ENCODE peak calls at places on chromosomes 1 and 21, in four cellular contexts. J, B, Y and Q are unnamed samples.

GRCh38 chr1:4527819-4528218 is 126.6 kb upstream of the AJAP1 start:
- DNase-seq in Y (no peak), B (no peak), J (no peak), Q (no peak)

GRCh38 chr1:35029756-35030155 is 2.0 kb downstream of the ZMYM6 start:
- DNase-seq in B (no peak), Y (no peak), J (no peak), Q (no peak)

GRCh38 chr1:39701092-39701460 is 9.8 kb upstream of the HPCAL4 start:
- DNase-seq in B (no peak), Y (no peak), J (peak), Q (no peak)

GRCh38 chr1:40692429-40692905 is 963 bp downstream of the NFYC start:
- DNase-seq in J (no peak), Y (no peak), B (no peak), Q (peak)

GRCh38 chr1:92587445-92587844 is 100.7 kb upstream of the GFI1 start:
- DNase-seq in Y (no peak), B (no peak), J (no peak), Q (no peak)

GRCh38 chr1:74714429-74715362 is 18.2 kb downstream of the CRYZ start:
- DNase-seq in J (no peak), B (no peak), Y (no peak), Q (no peak)

GRCh38 chr1:15409400-15410222 is at the start of gene EFHD2:
- DNase-seq in J (peak), B (peak), Y (peak), Q (peak)

GRCh38 chr1:226653311-226653921 is 85.7 kb downstream of the ITPKB start:
- DNase-seq in Y (peak), J (no peak), B (no peak), Q (no peak)

GRCh38 chr1:203669739-203670138 is 43.1 kb downstream of the ATP2B4 start:
- DNase-seq in J (peak), Y (no peak), B (no peak), Q (no peak)

GRCh38 chr1:221439008-221439733 is 302.7 kb downstream of the DUSP10 start:
- DNase-seq in B (no peak), J (peak), Y (no peak), Q (no peak)

GRCh38 chr1:205261946-205262668 is 34.4 kb downstream of the TMCC2 start:
- DNase-seq in Y (no peak), B (no peak), J (peak), Q (no peak)

GRCh38 chr1:109274533-109275476 is 8.1 kb downstream of the PSRC1 start:
- DNase-seq in J (peak), Y (peak), B (no peak), Q (no peak)

GRCh38 chr1:245383396-245384330 is 228.9 kb downstream of the KIF26B start:
- DNase-seq in J (no peak), B (no peak), Y (no peak), Q (no peak)

GRCh38 chr1:85581802-85582686 is 1.5 kb downstream of the CCN1 start:
- DNase-seq in J (peak), Y (no peak), B (peak), Q (peak)

GRCh38 chr1:84722794-84723193 is 32.5 kb upstream of the SSX2IP start:
- DNase-seq in B (no peak), J (no peak), Y (no peak), Q (no peak)

GRCh38 chr1:178389441-178389840 is 107.3 kb downstream of the CLEC20A start:
- DNase-seq in J (no peak), B (no peak), Y (no peak), Q (no peak)

GRCh38 chr1:23573574-23574182 is 14.4 kb upstream of the ID3 start:
- DNase-seq in Y (no peak), B (no peak), J (no peak), Q (no peak)

GRCh38 chr1:213927897-213928296 is 59.9 kb upstream of the PROX1 start:
- DNase-seq in B (no peak), J (no peak), Y (no peak), Q (no peak)

GRCh38 chr1:154546264-154547043 is 12.0 kb downstream of the UBE2Q1 start:
- DNase-seq in Y (peak), J (peak), B (peak), Q (peak)

GRCh38 chr1:18967066-18967690 is 10.7 kb upstream of the IFFO2 start:
- DNase-seq in J (no peak), Y (no peak), B (no peak), Q (no peak)

GRCh38 chr1:226425004-226425378 is 17.1 kb upstream of the PARP1 start:
- DNase-seq in B (no peak), J (no peak), Y (no peak), Q (no peak)

GRCh38 chr1:156898151-156898550 is 4.6 kb downstream of the PEAR1 start:
- DNase-seq in J (peak), B (no peak), Y (no peak), Q (no peak)

GRCh38 chr1:82510431-82510830 is 709.7 kb downstream of the ADGRL2 start:
- DNase-seq in B (no peak), J (no peak), Y (no peak), Q (no peak)

GRCh38 chr1:70675737-70676156 is 264.7 kb downstream of the CTH start:
- DNase-seq in J (no peak), B (no peak), Y (no peak), Q (no peak)

GRCh38 chr1:35449334-35450008 is 107.7 kb downstream of the KIAA0319L start:
- DNase-seq in J (peak), B (no peak), Y (no peak), Q (no peak)

GRCh38 chr1:191641420-191642215 is 516.6 kb upstream of the RGS18 start:
- DNase-seq in Y (no peak), J (peak), B (no peak), Q (no peak)

GRCh38 chr1:211092955-211093354 is 41.0 kb downstream of the KCNH1 start:
- DNase-seq in B (no peak), J (no peak), Y (no peak), Q (no peak)

GRCh38 chr1:160489513-160490261 is 33.4 kb downstream of the SLAMF6 start:
- DNase-seq in B (no peak), J (no peak), Y (no peak), Q (no peak)

GRCh38 chr1:42013881-42014470 is 95.3 kb upstream of the HIVEP3 start:
- DNase-seq in Y (no peak), J (no peak), B (no peak), Q (no peak)

DNA sequence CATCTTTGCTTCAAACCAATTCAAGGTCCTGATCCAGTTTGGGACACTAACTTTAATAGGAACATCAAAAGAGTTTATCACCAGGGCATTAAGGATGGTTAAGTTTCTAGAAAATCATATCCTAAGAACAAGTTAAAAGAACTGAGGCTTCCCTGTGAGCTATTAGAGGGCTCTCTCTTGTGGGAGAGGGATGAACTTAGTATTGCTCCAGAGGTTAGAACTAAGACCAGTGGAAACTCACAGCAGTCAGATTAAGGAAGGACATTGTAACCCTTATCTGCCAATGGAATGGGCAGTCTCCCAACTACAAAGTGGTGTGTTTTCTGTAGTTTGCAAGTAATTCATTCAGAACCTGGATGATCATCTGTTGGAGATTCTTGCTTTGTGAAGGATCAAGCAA is 36.8 kb downstream of the UBE2U start:
- DNase-seq in Y (no peak), J (peak), B (no peak), Q (no peak)
- TF ChIP-seq CTCF in Y (no peak), J (peak), B (no peak), Q (no peak)

GRCh38 chr1:181173761-181174371 is 85.4 kb downstream of the IER5 start:
- DNase-seq in B (no peak), J (no peak), Y (no peak), Q (no peak)

GRCh38 chr1:181178241-181178640 is 89.7 kb downstream of the IER5 start:
- DNase-seq in B (no peak), J (no peak), Y (no peak), Q (no peak)

GRCh38 chr1:181174860-181175259 is 86.4 kb downstream of the IER5 start:
- DNase-seq in Y (peak), B (no peak), J (no peak), Q (no peak)

GRCh38 chr1:181175955-181176354 is 87.5 kb downstream of the IER5 start:
- DNase-seq in J (no peak), B (no peak), Y (no peak), Q (no peak)

DNA sequence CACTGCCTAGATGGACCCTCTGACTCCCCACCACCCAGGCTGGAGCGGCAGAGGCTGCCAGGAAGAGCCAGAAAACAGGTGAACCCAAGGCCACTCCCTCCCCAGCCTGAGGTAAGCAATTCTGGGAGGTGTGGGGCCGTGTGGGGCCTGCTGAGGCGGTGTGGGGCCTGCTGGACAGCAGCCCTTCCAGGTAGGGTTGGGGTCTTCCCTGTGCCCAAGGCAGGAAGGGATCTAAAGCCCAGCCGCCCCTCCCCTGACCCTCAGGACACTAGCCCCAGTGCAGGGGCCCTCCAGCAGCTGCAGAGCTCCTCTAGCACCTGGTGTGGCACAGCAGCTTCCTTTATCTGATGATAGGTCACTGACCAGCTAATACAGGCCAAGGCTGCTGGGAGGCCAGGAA is 86.9 kb downstream of the IER5 start:
- DNase-seq in B (no peak), Y (no peak), J (no peak), Q (no peak)
- TF ChIP-seq CTCF in B (no peak), Y (no peak), J (no peak), Q (no peak)

GRCh38 chr1:99886179-99886578 is 36.0 kb downstream of the AGL start:
- DNase-seq in J (no peak), B (no peak), Y (no peak), Q (no peak)
- TF ChIP-seq CTCF in J (no peak), B (no peak), Y (no peak), Q (no peak)

GRCh38 chr1:117810553-117810952 is 118.9 kb downstream of the GDAP2 start:
- DNase-seq in Y (no peak), B (no peak), J (no peak), Q (no peak)
- TF ChIP-seq CTCF in Y (no peak), B (no peak), J (no peak), Q (no peak)

DNA sequence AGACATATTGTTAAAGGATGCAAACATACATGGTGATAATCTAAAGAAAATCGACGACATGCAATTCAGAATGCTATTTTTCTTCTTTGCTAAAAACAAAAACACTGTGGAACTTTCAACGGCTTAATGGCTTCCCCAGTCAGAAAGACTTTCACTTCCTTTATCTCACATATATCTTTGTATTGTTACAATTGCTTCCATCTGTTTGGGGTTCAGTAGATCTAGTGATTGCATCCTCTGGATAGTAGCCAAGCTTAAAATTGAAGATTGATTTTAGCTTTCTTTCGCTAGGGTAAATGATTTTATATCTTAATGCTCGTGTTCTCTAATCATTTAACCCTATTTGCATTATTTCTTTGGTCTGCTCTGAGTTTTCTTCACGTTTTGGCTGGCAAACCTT is 31.8 kb upstream of the ADAMTS1 start:
- DNase-seq in J (no peak), Y (no peak), B (no peak), Q (no peak)
- TF ChIP-seq CTCF in J (no peak), Y (no peak), B (no peak), Q (no peak)

DNA sequence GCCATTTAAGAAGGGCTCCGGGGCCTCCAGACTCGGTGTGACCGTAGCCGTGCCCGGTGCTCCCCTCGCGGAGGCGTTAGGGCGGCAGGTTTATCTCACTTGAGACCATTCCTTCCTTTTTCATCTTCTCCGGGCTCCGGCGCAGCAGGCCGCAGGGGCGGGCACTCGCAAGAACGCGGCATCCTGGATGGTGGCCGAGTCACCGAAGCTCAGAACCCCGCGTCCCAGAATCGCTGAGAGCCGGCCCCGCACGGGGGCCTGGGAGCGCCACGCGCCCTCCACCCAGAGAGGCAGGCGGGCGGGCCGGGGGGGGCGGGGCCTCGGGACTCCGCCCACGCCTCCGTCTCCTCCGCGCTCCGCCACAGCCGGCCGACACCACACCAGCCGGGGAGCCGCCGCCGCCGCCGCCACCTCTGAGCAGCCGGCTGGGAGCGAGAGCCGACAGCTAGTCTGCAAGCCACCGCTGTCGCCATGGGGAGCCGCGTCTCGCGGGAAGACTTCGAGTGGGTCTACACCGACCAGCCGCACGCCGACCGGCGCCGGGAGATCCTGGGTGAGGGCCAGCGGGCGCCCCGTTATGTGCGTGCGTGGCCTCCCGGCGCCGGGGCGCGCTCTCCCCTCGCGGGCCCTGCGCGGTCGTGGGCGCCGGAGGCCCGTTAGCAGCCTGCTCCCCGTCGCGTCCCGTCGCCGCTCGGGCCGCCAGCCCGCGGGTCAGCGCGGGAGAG is at the start of gene DEGS1:
- DNase-seq in Y (peak), J (peak), B (peak), Q (peak)
- TF ChIP-seq CTCF in Y (no peak), J (no peak), B (no peak), Q (no peak)